ENCODE peak calls at places on chromosomes 6 and 20, in six cellular contexts. L is fibroblast of mammary gland, C is SJCRH30, M is H7, I is H1, Y is left ventricle myocardium inferior. H is an unnamed sample.

GRCh38 chr6:139373154-139373927 is 1.1 kb downstream of the CITED2 start:
- DNase-seq in L (peak; percentile 36), C (peak; percentile 71), M (peak; percentile 52), I (peak; percentile 61), Y (peak; percentile 68), H (no peak)

GRCh38 chr6:166820483-166820882 is 135.9 kb downstream of the RNASET2 start:
- DNase-seq in L (no peak), C (no peak), M (no peak), I (no peak), Y (no peak), H (no peak)

GRCh38 chr20:17972121-17972520 is 3.3 kb downstream of the MGME1 start:
- DNase-seq in L (no peak), C (no peak), M (no peak), I (no peak), Y (no peak), H (no peak)

GRCh38 chr6:114989279-114989964 is 646.6 kb upstream of the HS3ST5 start:
- DNase-seq in L (no peak), C (no peak), M (no peak), I (no peak), Y (no peak), H (no peak)

GRCh38 chr20:1242530-1242929 is 16.7 kb downstream of the RAD21L1 start:
- DNase-seq in L (peak; percentile 82), C (no peak), M (no peak), I (no peak), Y (no peak), H (peak; percentile 56)

GRCh38 chr20:31721408-31722332 is 998 bp downstream of the BCL2L1 start:
- DNase-seq in L (no peak), C (no peak), M (peak; percentile 26), I (no peak), Y (peak; percentile 41), H (no peak)

GRCh38 chr6:6697620-6698019 is 109.1 kb downstream of the LY86 start:
- DNase-seq in L (no peak), C (peak; percentile 26), M (no peak), I (no peak), Y (no peak), H (no peak)

GRCh38 chr6:43916924-43917877 is 147.2 kb downstream of the VEGFA start:
- DNase-seq in L (peak; percentile 93), C (peak; percentile 57), M (no peak), I (no peak), Y (no peak), H (peak; percentile 93)

GRCh38 chr6:20661721-20662120 is 127.5 kb downstream of the CDKAL1 start:
- DNase-seq in L (peak; percentile 36), C (peak; percentile 37), M (no peak), I (no peak), Y (no peak), H (peak; percentile 62)

GRCh38 chr6:11653028-11653583 is 115.6 kb downstream of the TMEM170B start:
- DNase-seq in L (peak; percentile 84), C (peak; percentile 72), M (no peak), I (no peak), Y (no peak), H (peak; percentile 93)

GRCh38 chr6:137323860-137324259 is 104.7 kb upstream of the IFNGR1 start:
- DNase-seq in L (no peak), C (no peak), M (no peak), I (no peak), Y (no peak), H (no peak)

GRCh38 chr6:53311586-53311935 is 37.2 kb downstream of the ELOVL5 start:
- DNase-seq in L (peak; percentile 59), C (no peak), M (no peak), I (no peak), Y (no peak), H (no peak)

GRCh38 chr6:111113731-111114438 is 26.6 kb downstream of the SLC16A10 start:
- DNase-seq in L (peak; percentile 64), C (peak; percentile 13), M (no peak), I (no peak), Y (peak; percentile 36), H (peak; percentile 61)

GRCh38 chr6:36836771-36837339 is 2.4 kb downstream of the CPNE5 start:
- DNase-seq in L (no peak), C (no peak), M (no peak), I (no peak), Y (no peak), H (no peak)

GRCh38 chr6:20168668-20169633 is 43.3 kb downstream of the MBOAT1 start:
- DNase-seq in L (peak; percentile 47), C (no peak), M (no peak), I (no peak), Y (no peak), H (no peak)

GRCh38 chr6:37131104-37131959 is 38.6 kb upstream of the PIM1 start:
- DNase-seq in L (peak; percentile 35), C (peak; percentile 97), M (peak; percentile 48), I (no peak), Y (peak; percentile 83), H (no peak)

GRCh38 chr6:16637635-16638034 is 123.6 kb downstream of the ATXN1 start:
- DNase-seq in L (peak; percentile 61), C (no peak), M (no peak), I (no peak), Y (no peak), H (no peak)

GRCh38 chr6:28809947-28810654 is 113.7 kb downstream of the TRIM27 start:
- DNase-seq in L (no peak), C (no peak), M (no peak), I (no peak), Y (no peak), H (no peak)

GRCh38 chr6:110566346-110567125 is 90.1 kb upstream of the SLC22A16 start:
- DNase-seq in L (no peak), C (peak; percentile 29), M (no peak), I (no peak), Y (peak; percentile 35), H (no peak)

DNA sequence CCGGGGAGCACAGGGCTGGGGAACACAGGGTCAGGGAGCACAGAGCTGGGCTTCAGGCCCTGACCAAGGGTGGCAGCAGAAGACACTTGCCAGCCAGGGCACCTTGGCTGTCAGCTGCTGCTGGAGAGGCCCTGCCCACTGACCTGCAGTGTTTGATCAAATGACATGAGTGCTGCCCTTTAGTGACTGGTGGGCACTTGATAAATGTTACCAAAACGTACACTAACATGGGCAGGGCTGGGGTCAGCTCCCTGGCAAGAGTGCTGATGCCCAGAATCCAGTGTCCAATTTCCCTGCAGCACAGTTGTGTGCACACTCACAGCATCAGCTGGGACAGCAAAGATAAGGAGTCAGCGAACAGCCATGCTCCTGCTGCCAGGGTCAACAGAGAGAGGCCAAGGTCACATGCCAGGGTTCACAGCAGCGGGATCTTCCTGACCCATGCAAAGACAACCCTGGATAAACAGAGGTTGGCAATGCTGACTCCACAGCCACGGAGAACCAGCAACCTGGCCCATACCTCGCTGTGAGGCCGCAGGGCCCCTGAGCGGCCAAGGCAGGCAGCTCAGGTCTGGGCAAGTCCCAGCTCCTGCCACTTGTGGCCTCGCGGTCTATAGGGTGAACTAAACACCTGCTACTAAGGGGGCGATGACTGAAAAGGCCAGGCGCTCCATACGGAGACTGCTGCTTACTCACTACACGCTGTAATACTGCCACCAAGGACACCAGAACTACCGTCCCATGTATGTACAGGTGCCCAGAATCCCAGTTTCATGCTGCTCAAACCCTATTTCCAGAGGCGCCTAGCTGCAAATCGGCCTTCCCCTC is 46.3 kb downstream of the NINL start:
- DNase-seq in L (no peak), C (no peak), M (peak; percentile 59), I (no peak), Y (peak; percentile 40), H (no peak)
- H3K4me3 ChIP-seq in L (no peak overlapping the region), C (no peak overlapping the region), M (no peak overlapping the region), I (no peak overlapping the region), Y (peak overlapping the region; percentile 69), H (no peak overlapping the region)

GRCh38 chr20:53238121-53238660 is 266.0 kb downstream of the TSHZ2 start:
- DNase-seq in L (peak; percentile 37), C (no peak), M (no peak), I (no peak), Y (no peak), H (no peak)
- H3K4me3 ChIP-seq in L (no peak overlapping the region), C (no peak overlapping the region), M (no peak overlapping the region), I (no peak overlapping the region), Y (no peak overlapping the region), H (no peak overlapping the region)

GRCh38 chr20:46895906-46896242 is 1.2 kb downstream of the EYA2 start:
- DNase-seq in L (no peak), C (no peak), M (no peak), I (no peak), Y (no peak), H (no peak)
- H3K4me3 ChIP-seq in L (no peak overlapping the region), C (peak overlapping the region; percentile 91), M (peak overlapping the region; percentile 58), I (peak overlapping the region; percentile 49), Y (peak overlapping the region; percentile 64), H (no peak overlapping the region)

DNA sequence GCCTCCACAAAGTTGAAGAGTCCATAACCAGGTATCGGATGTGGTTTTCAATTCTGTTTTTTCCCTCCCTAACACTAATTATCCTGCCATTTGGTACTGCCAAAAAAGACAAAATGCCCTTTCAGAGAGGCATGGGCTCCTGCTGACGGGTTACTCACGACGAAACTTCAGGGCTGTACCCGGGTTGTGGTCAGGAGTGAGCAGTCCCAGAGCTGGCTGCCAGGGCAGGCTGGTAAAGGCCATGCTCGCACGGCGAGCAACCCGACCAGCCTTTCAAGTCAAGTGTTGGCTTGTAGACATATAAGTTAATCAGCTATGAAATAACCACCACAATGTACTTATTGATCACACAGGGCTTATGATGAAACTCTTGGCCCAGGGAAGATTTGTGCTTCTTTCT is 152.5 kb downstream of the FOXC1 start:
- DNase-seq in L (no peak), C (no peak), M (no peak), I (no peak), Y (no peak), H (no peak)
- H3K4me3 ChIP-seq in L (no peak overlapping the region), C (no peak overlapping the region), M (no peak overlapping the region), I (no peak overlapping the region), Y (no peak overlapping the region), H (no peak overlapping the region)

DNA sequence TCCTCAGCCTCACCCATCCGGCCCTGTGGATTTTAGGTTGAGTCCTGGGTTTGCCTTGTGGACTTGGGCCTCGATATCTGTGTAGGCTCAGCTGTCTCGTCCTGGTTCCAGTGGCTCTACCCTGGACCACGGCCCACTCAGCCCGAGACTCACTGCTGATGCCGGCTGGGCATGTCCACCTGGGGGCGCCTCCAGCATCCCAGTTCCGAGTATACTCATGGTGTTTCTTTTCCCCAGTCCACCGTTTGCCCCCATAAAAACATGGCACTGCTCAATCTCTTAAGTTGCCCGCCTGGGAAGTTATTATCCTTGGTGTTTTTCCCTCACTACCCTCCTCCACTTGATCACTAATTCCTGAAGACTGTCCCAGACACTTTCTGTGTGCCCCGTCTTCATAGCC is 99.1 kb downstream of the ARID1B start:
- DNase-seq in L (peak; percentile 14), C (peak; percentile 9), M (peak; percentile 53), I (peak; percentile 81), Y (peak; percentile 42), H (no peak)
- H3K4me3 ChIP-seq in L (no peak overlapping the region), C (no peak overlapping the region), M (no peak overlapping the region), I (no peak overlapping the region), Y (no peak overlapping the region), H (no peak overlapping the region)

DNA sequence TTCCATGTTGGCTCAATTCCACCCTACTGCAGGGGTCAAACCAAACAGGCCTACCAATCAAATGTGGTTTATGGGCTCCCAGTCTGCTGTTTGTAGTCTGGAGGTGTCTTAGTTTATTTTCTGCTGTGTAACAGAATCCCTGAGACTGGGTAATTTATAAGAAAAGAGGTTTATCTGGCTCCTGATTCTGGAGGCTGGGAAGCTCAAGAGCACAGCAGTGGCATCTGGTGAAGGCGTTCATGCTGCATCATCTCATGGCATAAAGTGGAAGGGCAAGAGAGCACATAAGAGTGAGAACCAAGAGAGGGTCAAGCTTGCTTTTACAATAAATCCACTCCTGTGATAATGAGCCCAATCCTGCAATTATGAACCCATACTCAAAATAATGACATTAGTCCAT is 85.4 kb downstream of the C6orf52 start:
- DNase-seq in L (no peak), C (no peak), M (no peak), I (no peak), Y (no peak), H (no peak)
- H3K4me3 ChIP-seq in L (no peak overlapping the region), C (no peak overlapping the region), M (no peak overlapping the region), I (no peak overlapping the region), Y (no peak overlapping the region), H (no peak overlapping the region)

GRCh38 chr6:31814677-31815024 is 432 bp downstream of the HSPA1L start:
- DNase-seq in L (peak; percentile 98), C (no peak), M (peak; percentile 96), I (peak; percentile 81), Y (peak; percentile 96), H (peak; percentile 93)
- H3K4me3 ChIP-seq in L (peak overlapping the region; percentile 75), C (no peak overlapping the region), M (peak overlapping the region; percentile 51), I (peak overlapping the region; percentile 29), Y (peak overlapping the region; percentile 75), H (peak overlapping the region; percentile 64)